ENCODE peak calls at places on chromosomes 13 and 19, in four cellular contexts. F is neuronal stem cell, W is IMR-90, N is H1. Q is an unnamed sample. For H3K36me3, the result is how much of the 10 kb centered on the place peaks cover.

GRCh38 chr13:114077121-114077937 is 55.1 kb downstream of the RASA3 start:
- DNase-seq in F (no peak), W (no peak), N (no peak), Q (no peak)

GRCh38 chr19:3785464-3785937 is 680 bp downstream of the MATK start:
- DNase-seq in F (no peak), W (no peak), N (no peak), Q (no peak)

GRCh38 chr19:33646306-33646705 is 24.6 kb downstream of the CHST8 start:
- DNase-seq in F (no peak), W (no peak), N (no peak), Q (no peak)

GRCh38 chr19:29489182-29489951 is 36.4 kb upstream of the VSTM2B start:
- DNase-seq in F (no peak), W (no peak), N (no peak), Q (no peak)

GRCh38 chr13:110297011-110297410 is 9.9 kb downstream of the COL4A1 start:
- DNase-seq in F (no peak), W (no peak), N (no peak), Q (no peak)

GRCh38 chr13:69910800-69911199 is 196.8 kb upstream of the ATXN8OS start:
- DNase-seq in F (no peak), W (no peak), N (no peak), Q (no peak)

GRCh38 chr13:52938065-52938464 is 89.6 kb upstream of the PCDH8 start:
- DNase-seq in F (no peak), W (no peak), N (no peak), Q (no peak)

GRCh38 chr13:28138756-28139470 is 568 bp downstream of the PAN3 start:
- DNase-seq in F (peak), W (peak), N (peak), Q (peak)

GRCh38 chr13:23598371-23598770 is 28.2 kb downstream of the TNFRSF19 start:
- DNase-seq in F (no peak), W (peak), N (no peak), Q (no peak)

GRCh38 chr19:12913011-12913561 is 6.0 kb downstream of the SYCE2 start:
- DNase-seq in F (no peak), W (peak), N (peak), Q (peak)

GRCh38 chr13:98537306-98537705 is 39.6 kb downstream of the STK24 start:
- DNase-seq in F (no peak), W (no peak), N (no peak), Q (no peak)

GRCh38 chr19:46015080-46015960 is 7.5 kb downstream of the PGLYRP1 start:
- DNase-seq in F (peak), W (no peak), N (peak), Q (peak)

GRCh38 chr19:39146686-39147450 is 21.3 kb downstream of the PAK4 start:
- DNase-seq in F (no peak), W (no peak), N (no peak), Q (no peak)

GRCh38 chr19:39147480-39147879 is 21.9 kb downstream of the PAK4 start:
- DNase-seq in F (no peak), W (no peak), N (no peak), Q (no peak)

GRCh38 chr19:39144487-39145071 is 19.0 kb downstream of the PAK4 start:
- DNase-seq in F (no peak), W (peak), N (no peak), Q (no peak)

GRCh38 chr19:39145180-39145953 is 19.8 kb downstream of the PAK4 start:
- DNase-seq in F (no peak), W (no peak), N (no peak), Q (no peak)

GRCh38 chr19:39146091-39146490 is 20.5 kb downstream of the PAK4 start:
- DNase-seq in F (no peak), W (no peak), N (no peak), Q (no peak)
- H2AFZ ChIP-seq in F (no peak), W (no peak), N (no peak), Q (no peak)

GRCh38 chr19:8463343-8463742 is 18.6 kb downstream of the HNRNPM start:
- DNase-seq in F (no peak), W (no peak), N (no peak), Q (no peak)

GRCh38 chr19:8462601-8463000 is 17.8 kb downstream of the HNRNPM start:
- DNase-seq in F (no peak), W (no peak), N (no peak), Q (no peak)

GRCh38 chr19:8468761-8469458 is 24.1 kb downstream of the HNRNPM start:
- DNase-seq in F (no peak), W (peak), N (no peak), Q (no peak)

GRCh38 chr19:8468124-8468523 is 23.3 kb downstream of the HNRNPM start:
- DNase-seq in F (no peak), W (no peak), N (no peak), Q (no peak)

DNA sequence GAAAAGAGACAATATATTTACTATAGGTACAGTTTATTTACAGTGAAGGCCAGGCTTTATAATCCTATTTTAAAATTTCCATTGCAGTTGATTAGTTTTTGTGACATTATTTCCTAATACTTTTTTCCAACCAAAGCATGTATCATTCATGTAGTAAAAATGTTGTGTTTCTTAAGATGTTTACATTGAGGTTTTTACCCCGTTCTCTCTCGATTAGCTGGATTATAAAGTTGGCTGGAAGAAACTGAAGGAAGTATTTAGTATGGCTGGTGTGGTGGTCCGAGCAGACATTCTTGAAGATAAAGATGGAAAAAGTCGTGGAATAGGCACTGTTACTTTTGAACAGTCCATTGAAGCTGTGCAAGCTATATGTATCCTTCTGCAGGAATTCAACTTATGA is 21.2 kb downstream of the HNRNPM start:
- DNase-seq in F (no peak), W (peak), N (no peak), Q (peak)
- H3K36me3 ChIP-seq in F (half or more), W (half or more), N (half or more), Q (half or more)

DNA sequence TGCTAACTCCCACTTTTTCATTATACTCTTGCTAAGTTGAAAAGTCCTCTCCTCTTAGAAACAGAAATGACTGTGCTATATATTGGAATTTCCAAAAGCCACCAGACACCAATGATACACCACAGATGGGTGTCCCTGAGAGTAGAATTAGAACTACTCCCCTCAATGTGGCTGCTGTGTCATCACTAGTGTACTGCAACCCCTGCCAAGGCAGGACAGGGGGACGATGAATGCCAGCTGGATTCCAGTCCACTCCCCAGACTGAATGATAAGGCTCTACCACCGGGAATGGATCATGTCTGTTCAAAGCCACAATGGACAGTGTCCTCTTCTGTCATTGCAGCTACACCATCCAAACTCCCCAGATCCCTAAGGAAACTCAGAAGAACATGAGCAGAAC is 69.7 kb upstream of the EDNRB start:
- DNase-seq in F (no peak), W (no peak), N (no peak), Q (no peak)
- H2BK15ac ChIP-seq in F (no peak), W (no peak), N (no peak), Q (no peak)

GRCh38 chr19:51798958-51799310 is 4.0 kb downstream of the FPR3 start:
- DNase-seq in F (no peak), W (no peak), N (no peak), Q (no peak)
- H2AFZ ChIP-seq in F (no peak), W (peak), N (no peak), Q (no peak)

DNA sequence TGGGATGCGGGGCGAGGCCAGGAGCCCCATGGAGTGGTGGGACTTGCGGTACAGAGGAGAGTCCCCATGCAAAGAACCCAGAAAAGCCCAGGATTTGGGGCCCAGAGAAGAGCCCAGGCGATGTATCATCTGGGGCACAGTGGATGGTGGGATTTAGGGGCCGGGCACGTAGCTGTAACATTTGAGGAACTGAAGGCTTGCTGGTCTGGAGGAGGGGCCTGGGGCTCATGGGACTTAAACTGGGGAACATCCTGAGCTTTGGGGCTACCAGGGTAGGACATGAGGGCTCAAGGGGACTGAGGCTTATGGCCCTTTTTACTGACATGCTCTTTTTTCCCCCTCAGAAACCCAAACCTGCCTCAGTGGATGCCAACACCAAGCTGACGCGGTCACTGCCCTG is 13.5 kb downstream of the MED25 start:
- DNase-seq in F (no peak), W (no peak), N (no peak), Q (no peak)
- H3K36me3 ChIP-seq in F (half or more), W (half or more), N (under half), Q (half or more)

GRCh38 chr13:31050486-31051400 is 111.0 kb downstream of the HSPH1 start:
- DNase-seq in F (no peak), W (peak), N (no peak), Q (peak)

GRCh38 chr13:31048521-31048920 is 113.2 kb downstream of the HSPH1 start:
- DNase-seq in F (no peak), W (no peak), N (no peak), Q (no peak)

GRCh38 chr13:31051999-31052398 is 109.7 kb downstream of the HSPH1 start:
- DNase-seq in F (no peak), W (peak), N (no peak), Q (peak)

GRCh38 chr13:31049083-31049482 is 112.6 kb downstream of the HSPH1 start:
- DNase-seq in F (no peak), W (no peak), N (no peak), Q (no peak)

GRCh38 chr13:31049833-31050232 is 111.9 kb downstream of the HSPH1 start:
- DNase-seq in F (no peak), W (no peak), N (no peak), Q (no peak)
- H2BK15ac ChIP-seq in F (no peak), W (no peak), N (no peak), Q (no peak)